ENCODE peak calls at places on chromosome 12, in four cellular contexts. I, D, Q and T are unnamed samples.

GRCh38 chr12:6953417-6954315 is 2.5 kb downstream of the PTPN6 start:
- DNase-seq in I (no peak), Q (no peak), D (peak), T (no peak)

GRCh38 chr12:109664402-109664801 is 49.2 kb upstream of the FAM222A start:
- DNase-seq in Q (no peak), I (no peak), D (no peak), T (no peak)

GRCh38 chr12:99627459-99627858 is 20.1 kb upstream of the GARIN6 start:
- DNase-seq in D (no peak), Q (no peak), I (no peak), T (peak)

GRCh38 chr12:106149096-106149784 is 10.5 kb upstream of the NUAK1 start:
- DNase-seq in I (peak), Q (peak), D (no peak), T (no peak)

GRCh38 chr12:67442347-67442841 is 173.2 kb downstream of the CAND1 start:
- DNase-seq in I (no peak), D (no peak), Q (no peak), T (no peak)

GRCh38 chr12:110498984-110499706 is 2.8 kb downstream of the VPS29 start:
- DNase-seq in D (no peak), Q (no peak), I (no peak), T (no peak)

GRCh38 chr12:67034110-67034879 is 234.9 kb upstream of the CAND1 start:
- DNase-seq in I (no peak), Q (no peak), D (no peak), T (no peak)

GRCh38 chr12:63944586-63945228 is 100.2 kb downstream of the SRGAP1 start:
- DNase-seq in D (no peak), Q (no peak), I (no peak), T (peak)

GRCh38 chr12:62684586-62685295 is 218.1 kb downstream of the MON2 start:
- DNase-seq in Q (peak), D (no peak), I (no peak), T (peak)

GRCh38 chr12:92649511-92650227 is 53.1 kb upstream of the PLEKHG7 start:
- DNase-seq in I (peak), D (peak), Q (peak), T (peak)

GRCh38 chr12:127381043-127381668 is 885.8 kb upstream of the TMEM132C start:
- DNase-seq in Q (peak), I (peak), D (no peak), T (no peak)

GRCh38 chr12:29164477-29165163 is 15.5 kb downstream of the FAR2 start:
- DNase-seq in D (peak), I (no peak), Q (no peak), T (no peak)

GRCh38 chr12:113105606-113106271 is 29.8 kb downstream of the RASAL1 start:
- DNase-seq in D (no peak), Q (no peak), I (no peak), T (no peak)

GRCh38 chr12:50750366-50750765 is 13.5 kb upstream of the ATF1 start:
- DNase-seq in D (no peak), Q (no peak), I (no peak), T (no peak)

GRCh38 chr12:14514154-14514842 is 53.4 kb downstream of the PLBD1 start:
- DNase-seq in Q (peak), I (peak), D (no peak), T (peak)

GRCh38 chr12:31363826-31364225 is 37.9 kb upstream of the SINHCAF start:
- DNase-seq in D (no peak), Q (no peak), I (no peak), T (no peak)

GRCh38 chr12:116441292-116441691 is 117.9 kb upstream of the MAP1LC3B2 start:
- DNase-seq in D (no peak), Q (no peak), I (no peak), T (no peak)

GRCh38 chr12:121802843-121803698 is 738 bp upstream of the SETD1B start:
- DNase-seq in Q (peak), D (peak), I (peak), T (peak)

GRCh38 chr12:65741662-65742480 is 82.4 kb upstream of the HMGA2 start:
- DNase-seq in Q (peak), D (no peak), I (no peak), T (no peak)

GRCh38 chr12:79247494-79247893 is 382.9 kb downstream of the SYT1 start:
- DNase-seq in Q (peak), D (no peak), I (no peak), T (no peak)

GRCh38 chr12:46546634-46547273 is 174.2 kb upstream of the SLC38A2 start:
- DNase-seq in Q (no peak), I (no peak), D (peak), T (no peak)

GRCh38 chr12:109533487-109533740 is 39.9 kb downstream of the MMAB start:
- DNase-seq in Q (no peak), D (no peak), I (no peak), T (no peak)

GRCh38 chr12:109962388-109962787 is 33.8 kb downstream of the GIT2 start:
- DNase-seq in D (no peak), I (no peak), Q (no peak), T (no peak)

GRCh38 chr12:50661300-50662120 is 102.4 kb upstream of the ATF1 start:
- DNase-seq in I (no peak), D (peak), Q (no peak), T (no peak)

GRCh38 chr12:65953621-65954020 is 129.3 kb downstream of the HMGA2 start:
- DNase-seq in D (no peak), I (no peak), Q (no peak), T (no peak)

GRCh38 chr12:69211172-69211571 is 28.2 kb upstream of the CPSF6 start:
- DNase-seq in I (no peak), Q (no peak), D (no peak), T (no peak)

GRCh38 chr12:107570721-107571120 is 114.9 kb upstream of the PWP1 start:
- DNase-seq in D (no peak), Q (no peak), I (no peak), T (no peak)

GRCh38 chr12:1705774-1706173 is 14.9 kb downstream of the ADIPOR2 start:
- DNase-seq in Q (no peak), D (no peak), I (no peak), T (no peak)

GRCh38 chr12:128140551-128140950 is 126.4 kb upstream of the TMEM132C start:
- DNase-seq in Q (no peak), I (no peak), D (no peak), T (no peak)

GRCh38 chr12:93772003-93772402 is 94.8 kb downstream of the CRADD start:
- DNase-seq in D (no peak), Q (no peak), I (no peak), T (no peak)

GRCh38 chr12:94710933-94711332 is 60.6 kb upstream of the TMCC3 start:
- DNase-seq in D (no peak), I (peak), Q (peak), T (no peak)

GRCh38 chr12:117188961-117189724 is 1.1 kb downstream of the FBXO21 start:
- DNase-seq in I (no peak), D (no peak), Q (peak), T (no peak)

GRCh38 chr12:124553862-124554428 is 13.5 kb downstream of the NCOR2 start:
- DNase-seq in I (no peak), D (no peak), Q (no peak), T (no peak)

GRCh38 chr12:107903377-107904061 is 129.0 kb downstream of the ASCL4 start:
- DNase-seq in I (no peak), D (peak), Q (peak), T (no peak)

GRCh38 chr12:104180389-104180788 is 35.2 kb upstream of the TXNRD1 start:
- DNase-seq in Q (no peak), I (no peak), D (no peak), T (no peak)

GRCh38 chr12:108633081-108633533 is 587 bp downstream of the SELPLG start:
- DNase-seq in D (no peak), I (no peak), Q (no peak), T (no peak)

GRCh38 chr12:116121453-116121871 is 156.0 kb downstream of the MED13L start:
- DNase-seq in D (no peak), I (no peak), Q (no peak), T (no peak)

GRCh38 chr12:52442600-52443061 is 8.5 kb upstream of the KRT75 start:
- DNase-seq in D (no peak), Q (peak), I (peak), T (no peak)

GRCh38 chr12:109719123-109720022 is 5.7 kb downstream of the FAM222A start:
- DNase-seq in Q (peak), I (no peak), D (no peak), T (no peak)

GRCh38 chr12:112001555-112001954 is 11.4 kb downstream of the TMEM116 start:
- DNase-seq in Q (no peak), I (no peak), D (no peak), T (no peak)
- H3K27ac ChIP-seq in Q (no peak), I (no peak), D (no peak), T (no peak)

DNA sequence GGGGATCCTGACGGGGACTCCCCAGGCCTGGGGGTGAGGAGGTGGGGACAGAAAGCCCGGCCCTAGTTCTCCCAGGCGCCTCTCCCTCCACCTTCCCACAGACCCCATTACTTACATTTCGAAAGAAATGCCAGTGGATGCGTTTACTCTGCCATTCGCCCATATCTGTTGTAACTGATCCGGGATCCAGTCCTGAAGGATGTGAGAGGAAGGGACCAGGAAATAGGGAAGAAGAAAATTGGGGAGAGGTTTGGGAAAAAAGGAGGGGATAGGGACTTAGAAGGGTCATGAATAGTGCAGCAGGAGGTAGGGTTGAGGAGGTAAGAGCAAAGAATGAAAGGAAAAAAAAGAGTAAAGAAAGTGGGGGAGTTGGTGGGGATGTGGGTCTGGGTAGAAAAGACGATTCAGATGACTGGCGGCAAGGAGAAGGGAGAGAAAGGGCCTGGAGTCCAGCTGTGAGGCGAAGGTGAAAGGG is 1.1 kb downstream of the HOXC12 start:
- DNase-seq in Q (no peak), D (no peak), I (no peak), T (no peak)
- TF ChIP-seq EZH2 in Q (peak), D (no peak), I (no peak), T (no peak)

DNA sequence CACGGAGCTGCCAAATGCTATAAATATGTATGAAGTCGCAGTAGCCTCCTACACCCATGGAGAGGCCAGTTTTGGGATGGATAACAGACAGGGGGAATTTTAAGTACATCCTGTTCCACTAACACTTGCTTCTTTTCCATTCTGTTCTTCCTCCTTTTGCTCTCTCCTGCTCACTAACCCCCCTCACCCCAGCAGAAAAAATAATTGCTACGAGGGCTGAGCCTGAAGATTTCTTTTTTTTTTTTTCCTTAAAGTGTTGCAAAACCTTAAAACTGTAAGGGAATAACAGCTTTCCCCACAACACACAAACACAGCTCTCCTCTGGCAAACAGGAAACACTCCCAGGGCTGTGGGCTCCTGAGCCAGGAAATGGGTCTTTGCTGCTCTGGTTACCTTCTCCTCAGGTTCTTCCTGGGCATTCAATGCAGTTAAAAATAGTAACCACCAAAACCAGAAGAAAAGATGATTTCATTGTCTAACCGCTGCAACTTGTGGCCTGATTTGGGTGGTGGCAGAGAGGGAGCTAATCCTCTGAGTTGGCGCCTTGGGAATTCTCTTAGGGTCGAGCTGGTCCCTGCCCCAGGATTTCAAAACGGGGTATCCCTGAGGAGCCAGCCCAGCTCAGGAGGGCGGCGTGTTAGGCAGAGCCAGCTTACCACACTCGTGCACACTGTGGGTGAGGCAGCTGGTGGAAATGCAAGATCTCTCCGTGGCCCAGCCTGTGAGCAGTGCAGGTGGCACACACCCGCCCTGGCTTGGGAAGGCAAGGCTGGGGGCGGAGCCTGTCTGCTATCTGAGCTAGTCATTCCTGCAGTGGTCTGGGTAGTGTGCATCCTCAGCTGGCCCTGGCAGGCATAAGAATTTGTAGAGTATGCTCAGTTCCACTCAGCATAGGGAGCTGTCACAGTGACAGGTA is 17.1 kb upstream of the EMP1 start:
- DNase-seq in Q (peak), I (no peak), D (no peak), T (peak)
- TF ChIP-seq POLR2AphosphoS5 in Q (no peak), I (peak), D (no peak), T (peak)

DNA sequence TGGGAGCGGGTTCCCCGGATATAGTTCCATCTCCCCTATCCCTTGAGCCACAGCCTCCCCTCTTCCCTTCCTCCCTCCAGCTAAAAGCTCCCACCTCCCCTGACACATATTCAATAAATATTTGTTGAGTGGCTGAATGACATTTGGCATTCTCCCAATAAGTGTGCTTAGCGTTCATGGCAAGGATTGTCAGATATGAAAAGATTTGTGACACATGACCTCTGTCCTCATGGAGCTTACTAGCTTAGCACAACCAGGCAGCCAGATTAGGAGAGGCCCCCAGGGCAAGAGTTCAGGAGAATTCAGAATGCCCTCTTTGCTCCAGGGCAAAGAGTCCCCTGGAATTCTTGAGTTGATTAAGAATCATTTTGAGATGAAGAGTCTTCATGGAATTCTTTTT is 22.5 kb upstream of the SLC6A12 start:
- DNase-seq in D (no peak), I (no peak), Q (no peak), T (no peak)
- H3K27ac ChIP-seq in D (no peak), I (no peak), Q (no peak), T (no peak)

GRCh38 chr12:34340534-34341361 is 318.5 kb downstream of the ALG10 start:
- DNase-seq in I (no peak), Q (no peak), D (no peak), T (no peak)
- TF ChIP-seq EZH2 in I (no peak), Q (no peak), D (no peak), T (no peak)

DNA sequence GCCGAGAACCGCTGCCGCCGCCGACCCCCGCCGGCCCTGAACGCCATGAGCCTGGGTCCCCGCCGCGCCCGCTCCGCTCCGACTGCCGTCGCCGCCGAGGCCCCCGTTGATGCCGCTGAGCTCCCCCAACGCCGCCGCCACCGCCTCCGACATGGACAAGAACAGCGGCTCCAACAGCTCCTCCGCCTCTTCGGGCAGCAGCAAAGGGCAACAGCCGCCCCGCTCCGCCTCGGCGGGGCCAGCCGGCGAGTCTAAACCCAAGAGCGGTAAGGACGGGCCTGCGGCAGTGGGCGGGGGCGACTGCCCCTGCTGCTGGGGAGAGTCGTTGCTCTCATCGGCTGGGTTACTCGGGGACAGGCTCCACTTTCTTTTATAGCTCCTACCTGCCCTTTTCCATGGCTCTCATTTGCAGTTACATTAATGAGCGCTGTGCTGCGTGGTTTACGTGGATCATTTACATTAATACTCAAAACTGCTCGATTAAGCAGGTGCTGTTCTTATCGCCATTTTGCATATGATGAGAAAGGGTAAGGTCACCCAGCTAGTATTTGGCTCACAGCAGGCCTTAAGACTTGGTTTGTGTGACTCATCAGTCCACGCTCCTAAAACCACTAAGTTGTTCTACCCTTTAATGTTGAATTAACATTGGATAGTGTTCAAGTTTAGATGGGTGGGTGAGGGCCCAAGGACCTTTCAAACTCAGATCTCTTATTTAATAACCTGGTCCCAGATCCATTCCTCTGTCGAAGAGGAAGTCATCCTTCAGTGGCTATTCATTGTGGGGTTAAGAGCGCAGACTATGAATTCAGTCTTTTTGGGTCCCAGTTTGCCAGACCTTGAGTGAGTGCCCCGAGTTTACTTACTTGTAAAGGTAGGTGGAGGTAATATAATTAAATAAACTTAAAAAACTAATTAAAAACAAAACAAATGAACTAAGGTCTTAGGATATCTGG is 823 bp downstream of the RNF10 start:
- DNase-seq in Q (peak), D (no peak), I (no peak), T (no peak)
- TF ChIP-seq POLR2AphosphoS5 in Q (no peak), D (no peak), I (no peak), T (no peak)

DNA sequence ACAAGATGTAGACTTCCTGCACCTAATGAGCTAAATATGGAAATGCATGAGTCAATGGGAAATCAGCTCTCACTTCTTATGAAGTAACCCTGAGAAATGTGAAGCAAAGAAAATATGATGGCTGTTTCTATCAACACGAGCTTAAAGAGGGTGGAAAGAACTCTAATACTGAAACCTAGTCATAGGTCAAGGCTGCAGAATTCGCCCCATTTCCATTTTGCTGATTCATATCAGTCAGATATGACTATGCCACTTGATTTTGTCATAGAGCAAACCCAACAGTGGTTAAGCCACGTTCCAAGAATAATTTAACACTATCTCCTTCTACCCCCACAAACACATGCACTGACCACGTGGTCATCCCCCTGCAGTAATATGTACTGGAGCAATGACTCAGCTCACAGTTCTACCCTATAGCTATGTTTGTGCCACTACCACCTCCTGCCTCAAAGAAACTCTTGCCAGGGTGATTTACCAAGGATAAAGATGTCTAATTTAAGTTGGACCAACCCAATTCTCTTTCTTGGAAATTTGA is 157.5 kb downstream of the TMTC3 start:
- DNase-seq in I (peak), Q (no peak), D (peak), T (no peak)
- H3K27ac ChIP-seq in I (no peak), Q (no peak), D (peak), T (no peak)

DNA sequence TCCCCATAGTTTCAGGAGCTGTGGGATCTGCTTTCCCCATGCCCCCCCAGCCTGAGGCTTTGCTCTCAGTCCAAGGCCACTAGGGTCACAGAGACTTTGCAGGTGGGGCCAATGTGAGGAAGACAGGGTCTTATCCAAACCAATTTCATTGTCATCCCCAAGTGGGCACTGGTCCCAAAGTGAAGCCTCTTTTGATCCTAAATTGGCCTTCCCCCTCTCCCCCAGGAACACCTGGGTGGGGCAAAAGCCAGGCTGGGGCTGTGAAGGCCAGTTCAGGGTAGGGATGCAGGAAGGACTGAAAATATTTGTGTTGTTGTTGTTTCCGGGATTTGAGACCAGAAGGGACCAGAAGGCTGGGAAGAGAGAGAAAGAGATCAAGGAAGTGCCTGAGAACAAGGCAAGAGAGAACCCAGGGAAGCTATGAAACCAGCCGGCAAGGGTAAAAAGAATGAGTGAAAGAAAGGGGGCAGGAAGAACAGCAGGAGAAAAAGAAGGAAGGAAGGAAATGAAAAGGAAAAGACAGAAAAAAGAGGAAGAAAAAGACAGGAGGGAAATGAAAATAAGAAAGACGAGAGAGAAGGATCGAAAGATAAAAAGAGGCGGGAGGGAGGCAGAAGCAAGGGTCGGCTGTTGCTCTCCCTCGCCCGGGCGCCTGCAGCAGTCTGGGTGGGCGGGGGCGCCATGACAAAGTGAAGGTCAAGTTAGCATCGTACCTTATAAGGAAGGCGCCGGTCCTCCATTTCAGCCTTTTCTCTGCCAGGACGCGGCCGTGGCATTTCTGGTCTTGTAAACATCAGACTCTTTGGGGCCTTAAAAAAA is 7.5 kb upstream of the HOXC11 start:
- DNase-seq in Q (peak), I (no peak), D (no peak), T (no peak)
- TF ChIP-seq EZH2 in Q (peak), I (no peak), D (no peak), T (no peak)

GRCh38 chr12:9050521-9051155 is 61.3 kb downstream of the KLRG1 start:
- DNase-seq in Q (no peak), I (no peak), D (no peak), T (no peak)
- TF ChIP-seq POLR2AphosphoS5 in Q (no peak), I (no peak), D (no peak), T (no peak)